ENCODE peak calls at places on chromosomes 4 and X, in five cellular contexts. C is neural progenitor cell, Z is K562, L is GM23248, H is OCI-LY7. X is an unnamed sample. For H3K79me2, the result is how much of the 10 kb centered on the place peaks cover.

GRCh38 chrX:153474718-153475117 is 4.3 kb upstream of the HAUS7 start:
- DNase-seq in C (peak), Z (peak), L (peak), H (no peak), X (peak)

GRCh38 chr4:152454398-152455011 is 81.4 kb downstream of the FBXW7 start:
- DNase-seq in C (no peak), Z (peak), L (peak), H (peak), X (peak)

GRCh38 chrX:16112428-16112827 is 10.9 kb upstream of the GRPR start:
- DNase-seq in C (no peak), Z (no peak), L (peak), H (peak), X (no peak)

GRCh38 chr4:78691971-78692814 is 84.0 kb upstream of the BMP2K start:
- DNase-seq in C (no peak), Z (peak), L (peak), H (peak), X (no peak)

GRCh38 chrX:105191878-105192277 is 28.6 kb downstream of the TEX13A start:
- DNase-seq in C (peak), Z (no peak), L (peak), H (peak), X (no peak)

GRCh38 chr4:151567056-151567455 is 158.1 kb downstream of the FHIP1A start:
- DNase-seq in C (no peak), Z (no peak), L (no peak), H (peak), X (no peak)

GRCh38 chrX:122770581-122770980 is 413.5 kb upstream of the GRIA3 start:
- DNase-seq in C (no peak), Z (no peak), L (no peak), H (no peak), X (no peak)

GRCh38 chr4:118326585-118326984 is 26.2 kb downstream of the PRSS12 start:
- DNase-seq in C (no peak), Z (no peak), L (no peak), H (no peak), X (no peak)

GRCh38 chrX:107826286-107827136 is 845 bp downstream of the MID2 start:
- DNase-seq in C (peak), Z (no peak), L (peak), H (no peak), X (peak)

GRCh38 chrX:133609151-133609550 is 193.9 kb upstream of the GPC4 start:
- DNase-seq in C (no peak), Z (no peak), L (no peak), H (no peak), X (no peak)

GRCh38 chrX:115311666-115312065 is 22.2 kb downstream of the LUZP4 start:
- DNase-seq in C (peak), Z (no peak), L (no peak), H (no peak), X (peak)

GRCh38 chr4:158861766-158862165 is 92.9 kb downstream of the FNIP2 start:
- DNase-seq in C (peak), Z (no peak), L (no peak), H (no peak), X (no peak)

GRCh38 chr4:173168396-173169177 is at the start of gene GALNT7:
- DNase-seq in C (peak), Z (peak), L (peak), H (peak), X (peak)

GRCh38 chrX:48937065-48937907 is 18.5 kb upstream of the PIM2 start:
- DNase-seq in C (peak), Z (peak), L (peak), H (peak), X (peak)

GRCh38 chrX:48940404-48940955 is 16.9 kb downstream of the OTUD5 start:
- DNase-seq in C (no peak), Z (peak), L (no peak), H (no peak), X (peak)

GRCh38 chrX:48938721-48939416 is 18.5 kb downstream of the OTUD5 start:
- DNase-seq in C (no peak), Z (no peak), L (no peak), H (peak), X (no peak)

GRCh38 chrX:48936429-48937064 is 17.7 kb upstream of the PIM2 start:
- DNase-seq in C (no peak), Z (no peak), L (no peak), H (no peak), X (no peak)

DNA sequence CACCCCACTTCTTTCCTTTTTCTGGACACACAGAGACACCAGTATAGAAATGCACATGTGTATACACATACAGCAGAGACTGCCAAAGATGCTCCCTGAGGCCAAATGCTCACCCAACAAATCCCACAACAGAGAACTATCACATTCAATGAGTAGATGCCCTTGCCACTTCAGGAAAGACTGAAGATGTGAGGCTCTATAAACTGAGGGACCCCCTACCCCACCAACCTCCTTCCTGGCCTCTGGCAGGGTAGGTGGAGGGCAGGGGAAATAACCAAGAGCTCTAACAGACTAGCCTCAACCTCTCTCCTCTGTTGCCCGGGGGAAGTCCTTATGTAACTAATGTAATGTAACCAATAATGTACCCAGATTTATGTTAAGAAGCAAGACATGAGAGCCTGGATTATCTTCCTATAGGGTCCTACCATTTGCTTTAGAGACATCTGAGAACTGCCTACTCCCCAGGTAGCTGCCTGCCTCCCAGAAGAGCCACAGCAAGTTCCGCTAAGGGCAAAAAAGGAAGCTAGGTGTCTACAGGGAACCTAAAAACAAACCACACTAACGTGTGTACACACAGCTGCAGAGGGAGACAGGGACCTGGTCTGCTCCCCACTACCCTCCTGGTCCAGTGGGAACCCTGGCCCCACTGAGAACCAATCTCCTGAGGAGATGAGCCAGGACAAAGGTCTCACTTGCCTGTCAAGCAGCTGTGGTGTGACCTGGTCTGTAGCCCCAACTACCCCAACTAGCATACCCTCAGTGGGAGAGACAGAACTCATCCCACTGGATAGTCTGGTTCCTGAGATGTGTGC is 17.8 kb downstream of the OTUD5 start:
- DNase-seq in C (no peak), Z (no peak), L (no peak), H (peak), X (no peak)
- H3K79me2 ChIP-seq in C (half or more), Z (half or more), L (half or more), H (under half), X (half or more)

GRCh38 chr4:101279377-101279871 is 67.9 kb downstream of the PPP3CA start:
- DNase-seq in C (no peak), Z (no peak), L (peak), H (peak), X (peak)
- H3K4me2 ChIP-seq in C (no peak), Z (no peak), L (peak), H (peak), X (peak)

GRCh38 chr4:98512918-98513317 is 145.5 kb downstream of the TSPAN5 start:
- DNase-seq in C (no peak), Z (no peak), L (no peak), H (no peak), X (no peak)

GRCh38 chr4:98516441-98517323 is 141.7 kb downstream of the TSPAN5 start:
- DNase-seq in C (no peak), Z (no peak), L (peak), H (no peak), X (no peak)

GRCh38 chr4:98516042-98516440 is 142.4 kb downstream of the TSPAN5 start:
- DNase-seq in C (no peak), Z (peak), L (peak), H (no peak), X (peak)

GRCh38 chr4:98517444-98518021 is 140.9 kb downstream of the TSPAN5 start:
- DNase-seq in C (no peak), Z (no peak), L (no peak), H (no peak), X (no peak)

GRCh38 chr4:98514930-98515809 is 143.2 kb downstream of the TSPAN5 start:
- DNase-seq in C (peak), Z (no peak), L (peak), H (no peak), X (no peak)
- H3K79me2 ChIP-seq in C (under half), Z (under half), L (half or more), H (under half), X (half or more)

DNA sequence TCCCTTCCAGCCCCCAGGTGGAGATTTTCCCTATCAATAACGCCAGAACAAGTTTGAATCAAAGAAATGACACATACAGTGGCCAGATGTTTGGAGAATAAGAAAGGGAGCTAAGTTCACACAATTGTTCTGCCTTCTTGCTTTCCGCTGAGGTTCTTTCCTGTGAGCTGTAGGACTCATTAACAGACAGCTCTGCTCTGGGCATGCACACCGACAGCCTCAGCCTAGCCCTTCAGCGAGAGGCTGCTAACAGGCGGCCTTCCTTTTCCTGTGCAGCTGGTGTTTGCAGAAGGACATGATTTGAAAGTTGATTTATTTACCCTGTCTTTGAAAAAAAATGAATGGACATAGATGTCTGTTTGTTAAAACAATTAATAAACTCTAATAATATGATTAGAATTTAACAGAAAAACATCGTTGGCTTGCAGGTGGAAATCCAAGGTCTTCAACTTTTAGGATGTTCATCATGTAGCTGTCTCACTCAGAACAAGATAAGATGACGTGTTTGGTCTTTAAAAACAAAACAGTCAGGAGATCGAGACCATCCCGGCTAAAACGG is 183.3 kb downstream of the KDR start:
- DNase-seq in C (peak), Z (no peak), L (no peak), H (peak), X (no peak)
- H3K4me2 ChIP-seq in C (no peak), Z (no peak), L (no peak), H (peak), X (no peak)

DNA sequence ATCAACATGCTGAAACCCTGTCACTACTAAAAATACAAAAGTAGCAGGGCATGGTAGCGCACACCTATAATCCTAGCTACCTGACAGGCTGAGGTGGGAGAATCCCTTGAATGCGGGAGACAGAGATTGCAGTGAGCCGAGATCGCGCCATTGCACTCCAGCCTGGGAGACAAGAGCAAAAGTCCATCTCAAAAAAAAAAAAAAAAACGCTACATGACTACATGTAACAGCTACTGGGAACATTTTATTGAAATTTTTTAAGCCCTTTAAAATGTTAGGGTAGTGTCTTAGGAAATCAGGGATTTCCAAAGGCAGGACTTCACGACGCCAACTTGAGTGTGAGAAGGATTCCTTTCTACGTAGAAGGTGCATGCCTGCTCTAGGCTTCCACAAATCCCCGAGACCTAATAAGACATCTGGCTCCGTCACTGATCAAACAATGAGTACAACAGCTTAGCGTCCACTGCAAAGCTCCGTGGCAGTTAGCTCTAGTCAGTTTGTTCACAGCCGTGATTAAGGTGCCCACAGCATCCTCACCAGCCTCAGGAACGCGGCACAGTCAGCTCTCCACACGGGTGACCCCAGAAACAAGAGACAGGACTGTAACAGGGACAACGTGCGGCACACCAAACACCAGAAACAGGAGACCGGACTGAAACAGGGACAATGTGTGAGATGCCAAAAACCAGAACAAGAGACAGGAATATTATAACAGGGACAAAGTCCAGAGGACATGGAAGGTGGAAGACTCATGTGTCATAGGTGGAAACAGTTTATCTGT is 33.7 kb downstream of the DHRSX start:
- DNase-seq in C (peak), Z (no peak), L (no peak), H (no peak), X (no peak)
- H3K79me2 ChIP-seq in C (half or more), Z (under half), L (under half), H (under half), X (half or more)

GRCh38 chr4:87060957-87061356 is 126.1 kb downstream of the AFF1 start:
- DNase-seq in C (no peak), Z (no peak), L (peak), H (no peak), X (peak)

GRCh38 chr4:87057835-87058234 is 123.0 kb downstream of the AFF1 start:
- DNase-seq in C (no peak), Z (no peak), L (no peak), H (no peak), X (peak)

GRCh38 chr4:87056884-87057283 is 122.1 kb downstream of the AFF1 start:
- DNase-seq in C (no peak), Z (no peak), L (no peak), H (no peak), X (no peak)

GRCh38 chr4:87055340-87055739 is 120.5 kb downstream of the AFF1 start:
- DNase-seq in C (no peak), Z (no peak), L (no peak), H (no peak), X (peak)

DNA sequence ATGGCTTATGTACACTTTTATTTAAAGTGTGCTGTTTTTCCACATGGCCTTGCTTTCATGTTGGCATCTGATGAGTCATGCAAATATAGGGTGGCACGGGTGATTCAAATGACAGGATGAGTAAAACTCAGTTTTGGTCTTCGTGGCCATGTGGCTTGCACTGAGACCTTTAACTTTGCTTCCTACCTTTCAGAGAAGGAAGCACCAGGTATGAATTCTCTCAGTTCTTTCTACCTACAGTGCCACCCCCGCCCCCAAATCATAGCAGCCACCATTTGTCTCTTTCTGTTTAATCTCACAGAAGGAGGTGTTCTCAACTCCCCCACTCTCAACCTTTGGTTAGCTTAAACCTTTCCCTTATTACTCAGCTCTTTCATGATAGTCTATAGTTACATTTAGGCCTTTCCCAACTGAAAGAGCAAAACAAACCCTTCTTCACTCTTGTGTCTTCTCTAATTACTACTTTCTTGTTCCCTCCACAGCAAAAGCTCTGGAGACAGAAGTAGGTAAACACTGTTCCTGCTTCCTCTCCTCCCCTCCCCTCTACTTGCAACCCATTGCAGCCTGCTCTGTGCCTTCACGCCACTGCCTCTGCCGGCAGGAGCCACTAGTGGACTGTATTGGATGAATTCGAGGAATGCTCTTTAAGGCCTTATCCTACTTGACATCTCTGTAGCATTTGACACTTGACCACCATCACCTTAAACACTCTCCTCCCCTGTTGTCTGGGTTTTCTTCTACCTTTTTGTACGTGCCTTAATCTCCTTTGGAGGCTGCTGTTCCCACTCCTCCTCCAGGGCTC is 123.7 kb downstream of the AFF1 start:
- DNase-seq in C (peak), Z (peak), L (peak), H (no peak), X (no peak)
- H3K4me2 ChIP-seq in C (peak), Z (peak), L (no peak), H (no peak), X (peak)

GRCh38 chr4:504076-504475 is 5.1 kb downstream of the PIGG start:
- DNase-seq in C (no peak), Z (no peak), L (no peak), H (no peak), X (no peak)

GRCh38 chr4:513327-513726 is 14.3 kb downstream of the PIGG start:
- DNase-seq in C (no peak), Z (no peak), L (no peak), H (no peak), X (peak)

GRCh38 chr4:509374-509676 is 10.3 kb downstream of the PIGG start:
- DNase-seq in C (no peak), Z (no peak), L (no peak), H (no peak), X (no peak)

GRCh38 chr4:507745-508512 is 8.9 kb downstream of the PIGG start:
- DNase-seq in C (no peak), Z (no peak), L (no peak), H (no peak), X (peak)

DNA sequence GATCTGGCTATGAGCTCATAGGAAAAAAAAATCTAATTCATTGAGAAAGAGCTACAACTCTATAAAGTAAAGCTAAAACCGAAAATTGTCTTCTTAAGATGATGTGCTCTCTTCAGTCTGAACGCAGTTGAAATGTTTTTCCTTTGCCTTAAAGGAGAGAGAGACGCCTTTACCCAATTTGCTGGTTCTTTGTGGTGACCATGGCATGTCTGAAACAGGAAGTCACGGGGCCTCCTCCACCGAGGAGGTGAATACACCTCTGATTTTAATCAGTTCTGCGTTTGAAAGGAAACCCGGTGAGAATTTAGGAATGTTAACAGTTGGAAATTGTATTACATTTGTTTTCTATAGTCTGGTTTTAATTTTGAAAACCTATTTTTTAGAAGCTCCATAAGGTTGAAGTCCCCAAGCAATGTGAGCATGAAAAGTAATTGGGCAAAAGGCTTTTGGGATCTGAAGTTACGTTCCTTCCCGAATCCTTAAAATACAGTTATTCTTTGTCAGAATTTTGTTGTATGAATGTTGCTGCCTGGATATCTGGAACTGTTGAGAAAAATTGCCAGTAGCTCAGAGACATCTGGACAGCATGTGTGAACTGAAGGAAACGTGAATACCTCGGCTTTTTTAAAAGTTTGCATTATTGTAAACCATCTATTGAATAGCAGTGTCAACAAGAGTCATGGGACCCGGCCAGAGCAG is 9.8 kb downstream of the PIGG start:
- DNase-seq in C (no peak), Z (no peak), L (no peak), H (no peak), X (peak)
- H3K79me2 ChIP-seq in C (under half), Z (under half), L (under half), H (under half), X (under half)